ENCODE peak calls at places on chromosomes 4 and X, in six cellular contexts. One of them, this sample, is unnamed.

GRCh38 chr4:102959503-102959902 is 60.0 kb downstream of the SLC9B1 start:
- DNase-seq in WERI-Rb-1: no peak
- DNase-seq in endodermal cell: no peak
- DNase-seq in IMR-90: no peak
- DNase-seq in HFF-Myc: no peak
- DNase-seq in PC-9: no peak
- DNase-seq in this sample: no peak

GRCh38 chr4:16205298-16206164 is 20.7 kb downstream of the TAPT1 start:
- DNase-seq in WERI-Rb-1: no peak
- DNase-seq in endodermal cell: no peak
- DNase-seq in IMR-90: no peak
- DNase-seq in HFF-Myc: no peak
- DNase-seq in PC-9: no peak
- DNase-seq in this sample: no peak

GRCh38 chr4:14180983-14181601 is 553.6 kb upstream of the BOD1L1 start:
- DNase-seq in WERI-Rb-1: no peak
- DNase-seq in endodermal cell: no peak
- DNase-seq in IMR-90: peak
- DNase-seq in HFF-Myc: no peak
- DNase-seq in PC-9: no peak
- DNase-seq in this sample: no peak

GRCh38 chr4:139672215-139672614 is 6.6 kb downstream of the MGST2 start:
- DNase-seq in WERI-Rb-1: peak
- DNase-seq in endodermal cell: no peak
- DNase-seq in IMR-90: peak
- DNase-seq in HFF-Myc: no peak
- DNase-seq in PC-9: no peak
- DNase-seq in this sample: no peak

GRCh38 chrX:129606918-129607317 is 47.8 kb downstream of the APLN start:
- DNase-seq in WERI-Rb-1: peak
- DNase-seq in endodermal cell: peak
- DNase-seq in IMR-90: peak
- DNase-seq in HFF-Myc: peak
- DNase-seq in PC-9: peak
- DNase-seq in this sample: no peak

GRCh38 chrX:68428431-68428830 is 4.9 kb downstream of the OPHN1 start:
- DNase-seq in WERI-Rb-1: no peak
- DNase-seq in endodermal cell: no peak
- DNase-seq in IMR-90: peak
- DNase-seq in HFF-Myc: no peak
- DNase-seq in PC-9: no peak
- DNase-seq in this sample: no peak

GRCh38 chr4:73259552-73260140 is 1.0 kb upstream of the ANKRD17 start:
- DNase-seq in WERI-Rb-1: no peak
- DNase-seq in endodermal cell: no peak
- DNase-seq in IMR-90: no peak
- DNase-seq in HFF-Myc: no peak
- DNase-seq in PC-9: no peak
- DNase-seq in this sample: no peak

GRCh38 chr4:75985116-75985515 is 5.6 kb downstream of the SDAD1 start:
- DNase-seq in WERI-Rb-1: no peak
- DNase-seq in endodermal cell: no peak
- DNase-seq in IMR-90: peak
- DNase-seq in HFF-Myc: peak
- DNase-seq in PC-9: no peak
- DNase-seq in this sample: no peak

GRCh38 chr4:102878901-102879300 is 10.1 kb downstream of the CISD2 start:
- DNase-seq in WERI-Rb-1: peak
- DNase-seq in endodermal cell: no peak
- DNase-seq in IMR-90: no peak
- DNase-seq in HFF-Myc: no peak
- DNase-seq in PC-9: no peak
- DNase-seq in this sample: no peak

GRCh38 chrX:12999422-12999821 is 24.5 kb downstream of the TMSB4X start:
- DNase-seq in WERI-Rb-1: no peak
- DNase-seq in endodermal cell: no peak
- DNase-seq in IMR-90: peak
- DNase-seq in HFF-Myc: no peak
- DNase-seq in PC-9: no peak
- DNase-seq in this sample: no peak

GRCh38 chr4:12791536-12791935 is 692.6 kb downstream of the RAB28 start:
- DNase-seq in WERI-Rb-1: no peak
- DNase-seq in endodermal cell: no peak
- DNase-seq in IMR-90: no peak
- DNase-seq in HFF-Myc: no peak
- DNase-seq in PC-9: no peak
- DNase-seq in this sample: no peak

GRCh38 chrX:152641996-152642395 is 4.3 kb downstream of the GABRQ start:
- DNase-seq in WERI-Rb-1: peak
- DNase-seq in endodermal cell: peak
- DNase-seq in IMR-90: peak
- DNase-seq in HFF-Myc: no peak
- DNase-seq in PC-9: peak
- DNase-seq in this sample: no peak

GRCh38 chrX:102651242-102651967 is at the start of gene GPRASP1:
- DNase-seq in WERI-Rb-1: peak
- DNase-seq in endodermal cell: peak
- DNase-seq in IMR-90: peak
- DNase-seq in HFF-Myc: no peak
- DNase-seq in PC-9: no peak
- DNase-seq in this sample: no peak

GRCh38 chrX:110146521-110146920 is 143.6 kb downstream of the TMEM164 start:
- DNase-seq in WERI-Rb-1: peak
- DNase-seq in endodermal cell: peak
- DNase-seq in IMR-90: peak
- DNase-seq in HFF-Myc: peak
- DNase-seq in PC-9: peak
- DNase-seq in this sample: no peak

GRCh38 chrX:152445926-152446325 is 5.2 kb downstream of the GABRA3 start:
- DNase-seq in WERI-Rb-1: no peak
- DNase-seq in endodermal cell: no peak
- DNase-seq in IMR-90: no peak
- DNase-seq in HFF-Myc: no peak
- DNase-seq in PC-9: peak
- DNase-seq in this sample: no peak

GRCh38 chr4:4526401-4526800 is 15.4 kb downstream of the STX18 start:
- DNase-seq in WERI-Rb-1: no peak
- DNase-seq in endodermal cell: no peak
- DNase-seq in IMR-90: no peak
- DNase-seq in HFF-Myc: no peak
- DNase-seq in PC-9: no peak
- DNase-seq in this sample: peak

GRCh38 chr4:10875144-10875799 is 190.7 kb upstream of the CLNK start:
- DNase-seq in WERI-Rb-1: no peak
- DNase-seq in endodermal cell: no peak
- DNase-seq in IMR-90: no peak
- DNase-seq in HFF-Myc: no peak
- DNase-seq in PC-9: no peak
- DNase-seq in this sample: no peak

GRCh38 chr4:10074076-10074766 is 42.4 kb downstream of the WDR1 start:
- DNase-seq in WERI-Rb-1: peak
- DNase-seq in endodermal cell: peak
- DNase-seq in IMR-90: no peak
- DNase-seq in HFF-Myc: no peak
- DNase-seq in PC-9: no peak
- DNase-seq in this sample: no peak

GRCh38 chr4:113540859-113541258 is 220.7 kb downstream of the CAMK2D start:
- DNase-seq in WERI-Rb-1: no peak
- DNase-seq in endodermal cell: no peak
- DNase-seq in IMR-90: peak
- DNase-seq in HFF-Myc: no peak
- DNase-seq in PC-9: no peak
- DNase-seq in this sample: no peak

GRCh38 chrX:30570505-30570904 is 7.1 kb downstream of the TASL start:
- DNase-seq in WERI-Rb-1: no peak
- DNase-seq in endodermal cell: no peak
- DNase-seq in IMR-90: peak
- DNase-seq in HFF-Myc: no peak
- DNase-seq in PC-9: no peak
- DNase-seq in this sample: no peak

GRCh38 chr4:26826721-26827120 is 33.9 kb upstream of the STIM2 start:
- DNase-seq in WERI-Rb-1: no peak
- DNase-seq in endodermal cell: no peak
- DNase-seq in IMR-90: peak
- DNase-seq in HFF-Myc: no peak
- DNase-seq in PC-9: no peak
- DNase-seq in this sample: no peak

GRCh38 chr4:182339246-182339645 is 96.0 kb downstream of the TENM3 start:
- DNase-seq in WERI-Rb-1: peak
- DNase-seq in endodermal cell: peak
- DNase-seq in IMR-90: no peak
- DNase-seq in HFF-Myc: no peak
- DNase-seq in PC-9: no peak
- DNase-seq in this sample: no peak

GRCh38 chr4:149441338-149441737 is 374.3 kb downstream of the IQCM start:
- DNase-seq in WERI-Rb-1: no peak
- DNase-seq in endodermal cell: no peak
- DNase-seq in IMR-90: peak
- DNase-seq in HFF-Myc: peak
- DNase-seq in PC-9: no peak
- DNase-seq in this sample: no peak

GRCh38 chr4:11730545-11730944 is 301.9 kb upstream of the HS3ST1 start:
- DNase-seq in WERI-Rb-1: no peak
- DNase-seq in endodermal cell: no peak
- DNase-seq in IMR-90: no peak
- DNase-seq in HFF-Myc: no peak
- DNase-seq in PC-9: no peak
- DNase-seq in this sample: peak

GRCh38 chr4:167239627-167240026 is 5.3 kb upstream of the SPOCK3 start:
- DNase-seq in WERI-Rb-1: no peak
- DNase-seq in endodermal cell: no peak
- DNase-seq in IMR-90: no peak
- DNase-seq in HFF-Myc: no peak
- DNase-seq in PC-9: no peak
- DNase-seq in this sample: no peak

GRCh38 chr4:118968006-118968405 is 79.4 kb downstream of the SYNPO2 start:
- DNase-seq in WERI-Rb-1: no peak
- DNase-seq in endodermal cell: peak
- DNase-seq in IMR-90: peak
- DNase-seq in HFF-Myc: peak
- DNase-seq in PC-9: peak
- DNase-seq in this sample: no peak

GRCh38 chr4:27861381-27861787 is 1000.7 kb downstream of the STIM2 start:
- DNase-seq in WERI-Rb-1: peak
- DNase-seq in endodermal cell: peak
- DNase-seq in IMR-90: peak
- DNase-seq in HFF-Myc: no peak
- DNase-seq in PC-9: peak
- DNase-seq in this sample: peak

GRCh38 chr4:110671679-110672078 is 48.8 kb upstream of the PITX2 start:
- DNase-seq in WERI-Rb-1: no peak
- DNase-seq in endodermal cell: no peak
- DNase-seq in IMR-90: no peak
- DNase-seq in HFF-Myc: no peak
- DNase-seq in PC-9: no peak
- DNase-seq in this sample: no peak

GRCh38 chr4:141499454-141499853 is 136.9 kb upstream of the IL15 start:
- DNase-seq in WERI-Rb-1: no peak
- DNase-seq in endodermal cell: no peak
- DNase-seq in IMR-90: no peak
- DNase-seq in HFF-Myc: no peak
- DNase-seq in PC-9: no peak
- DNase-seq in this sample: no peak

DNA sequence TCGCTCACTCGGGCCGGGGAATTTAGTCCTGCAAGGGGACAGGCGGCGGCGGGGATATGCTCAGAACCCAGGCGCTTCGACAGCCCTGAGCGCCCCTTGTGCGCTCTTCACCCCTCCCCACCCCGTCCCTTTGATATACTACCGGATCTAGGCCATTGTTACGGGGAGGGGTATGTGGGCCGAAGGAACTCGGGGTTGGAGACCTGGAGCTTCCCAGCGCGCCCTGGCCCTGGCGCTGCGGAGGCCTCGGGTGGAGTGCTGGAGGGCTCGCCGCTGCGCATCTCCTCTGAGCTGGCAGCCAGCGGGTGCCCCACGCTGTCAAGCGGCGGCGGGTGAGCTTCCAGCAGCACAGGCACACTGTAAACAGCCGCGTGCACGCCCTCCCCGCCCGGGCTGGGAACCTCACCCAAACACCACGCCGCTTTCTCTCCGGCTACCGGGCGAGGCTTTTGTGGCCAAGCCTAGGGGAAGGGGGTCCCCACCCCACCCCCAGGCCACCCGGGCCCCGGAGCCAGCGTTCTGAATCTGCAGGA is 54.5 kb upstream of the BCOR start:
- DNase-seq in WERI-Rb-1: no peak
- DNase-seq in endodermal cell: peak
- DNase-seq in IMR-90: no peak
- DNase-seq in HFF-Myc: no peak
- DNase-seq in PC-9: no peak
- DNase-seq in this sample: no peak
- H3K4me3 ChIP-seq in WERI-Rb-1: peak
- H3K4me3 ChIP-seq in endodermal cell: peak
- H3K4me3 ChIP-seq in IMR-90: no peak
- H3K4me3 ChIP-seq in HFF-Myc: no peak
- H3K4me3 ChIP-seq in PC-9: peak
- H3K4me3 ChIP-seq in this sample: peak

DNA sequence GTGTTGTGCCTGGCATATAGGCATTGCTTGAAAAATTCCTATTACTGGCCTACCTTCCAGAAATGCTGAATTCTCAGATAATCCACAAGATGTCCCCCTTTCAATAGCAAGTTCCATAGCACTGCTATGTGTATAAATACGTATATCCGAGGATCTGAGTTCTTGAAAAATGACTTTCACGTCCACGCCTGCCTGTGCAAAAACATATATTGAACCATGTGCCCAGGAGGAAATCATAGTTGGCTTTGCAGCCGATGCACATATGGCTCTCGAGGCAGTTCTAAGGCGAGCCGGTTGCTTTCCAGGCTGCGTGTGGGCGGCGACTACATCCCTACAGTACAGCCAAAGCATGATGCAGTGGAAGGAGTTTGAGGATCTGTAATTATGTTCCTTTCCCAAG is 55.4 kb upstream of the ESX1 start:
- DNase-seq in WERI-Rb-1: no peak
- DNase-seq in endodermal cell: no peak
- DNase-seq in IMR-90: peak
- DNase-seq in HFF-Myc: no peak
- DNase-seq in PC-9: no peak
- DNase-seq in this sample: no peak
- TF ChIP-seq CTCF in WERI-Rb-1: no peak
- TF ChIP-seq CTCF in endodermal cell: no peak
- TF ChIP-seq CTCF in IMR-90: peak
- TF ChIP-seq CTCF in HFF-Myc: no peak
- TF ChIP-seq CTCF in PC-9: peak
- TF ChIP-seq CTCF in this sample: peak

GRCh38 chr4:124641715-124642380 is 70.7 kb downstream of the ANKRD50 start:
- DNase-seq in WERI-Rb-1: no peak
- DNase-seq in endodermal cell: no peak
- DNase-seq in IMR-90: peak
- DNase-seq in HFF-Myc: peak
- DNase-seq in PC-9: peak
- DNase-seq in this sample: no peak
- H3K4me3 ChIP-seq in WERI-Rb-1: no peak
- H3K4me3 ChIP-seq in endodermal cell: no peak
- H3K4me3 ChIP-seq in IMR-90: no peak
- H3K4me3 ChIP-seq in HFF-Myc: no peak
- H3K4me3 ChIP-seq in PC-9: no peak
- H3K4me3 ChIP-seq in this sample: no peak

GRCh38 chrX:1749499-1749898 is 134.6 kb downstream of the ASMT start:
- DNase-seq in WERI-Rb-1: peak
- DNase-seq in endodermal cell: peak
- DNase-seq in IMR-90: no peak
- DNase-seq in HFF-Myc: no peak
- DNase-seq in PC-9: no peak
- DNase-seq in this sample: no peak
- TF ChIP-seq CTCF in WERI-Rb-1: peak
- TF ChIP-seq CTCF in endodermal cell: peak
- TF ChIP-seq CTCF in IMR-90: no peak
- TF ChIP-seq CTCF in HFF-Myc: no peak
- TF ChIP-seq CTCF in PC-9: no peak
- TF ChIP-seq CTCF in this sample: no peak

This sample was measured in LNCaP clone FGC.